ENCODE peak calls at places on chromosomes 6 and 20, in five cellular contexts. One of them, this sample, is unnamed. For H3K36me3 and H3K4me1, the result is how much of the 10 kb centered on the place peaks cover.

GRCh38 chr20:13302647-13303425 is 81.8 kb downstream of the ISM1 start:
- DNase-seq in lung: no peak
- DNase-seq in GM23248: peak
- DNase-seq in lower lobe of right lung: no peak
- DNase-seq in CD8-positive, alpha-beta memory T cell: no peak
- DNase-seq in this sample: peak

GRCh38 chr6:6885521-6886088 is 222.2 kb upstream of the RREB1 start:
- DNase-seq in lung: peak
- DNase-seq in GM23248: no peak
- DNase-seq in lower lobe of right lung: peak
- DNase-seq in CD8-positive, alpha-beta memory T cell: no peak
- DNase-seq in this sample: no peak

GRCh38 chr6:157787080-157787479 is 36.0 kb upstream of the SNX9 start:
- DNase-seq in GM23248: peak
- DNase-seq in CD8-positive, alpha-beta memory T cell: no peak
- DNase-seq in lung: no peak
- DNase-seq in lower lobe of right lung: no peak
- DNase-seq in this sample: no peak

GRCh38 chr6:98824163-98824906 is 10.0 kb upstream of the POU3F2 start:
- DNase-seq in GM23248: no peak
- DNase-seq in lower lobe of right lung: no peak
- DNase-seq in CD8-positive, alpha-beta memory T cell: no peak
- DNase-seq in lung: no peak
- DNase-seq in this sample: no peak

GRCh38 chr20:44785768-44786167 is 24.6 kb downstream of the RIMS4 start:
- DNase-seq in lower lobe of right lung: no peak
- DNase-seq in CD8-positive, alpha-beta memory T cell: no peak
- DNase-seq in lung: no peak
- DNase-seq in GM23248: peak
- DNase-seq in this sample: no peak

GRCh38 chr6:80742481-80742880 is 636.0 kb downstream of the BCKDHB start:
- DNase-seq in lower lobe of right lung: no peak
- DNase-seq in GM23248: peak
- DNase-seq in CD8-positive, alpha-beta memory T cell: no peak
- DNase-seq in lung: no peak
- DNase-seq in this sample: no peak

GRCh38 chr6:147642458-147642857 is 134.0 kb downstream of the SAMD5 start:
- DNase-seq in lung: no peak
- DNase-seq in lower lobe of right lung: no peak
- DNase-seq in GM23248: peak
- DNase-seq in CD8-positive, alpha-beta memory T cell: no peak
- DNase-seq in this sample: no peak

GRCh38 chr20:45340951-45341350 is 7.3 kb downstream of the SDC4 start:
- DNase-seq in GM23248: no peak
- DNase-seq in lung: no peak
- DNase-seq in CD8-positive, alpha-beta memory T cell: no peak
- DNase-seq in lower lobe of right lung: no peak
- DNase-seq in this sample: no peak

GRCh38 chr20:58432190-58432954 is 43.3 kb downstream of the VAPB start:
- DNase-seq in lower lobe of right lung: no peak
- DNase-seq in CD8-positive, alpha-beta memory T cell: no peak
- DNase-seq in lung: no peak
- DNase-seq in GM23248: no peak
- DNase-seq in this sample: no peak

GRCh38 chr6:36566418-36566905 is 19.2 kb upstream of the STK38 start:
- DNase-seq in lung: no peak
- DNase-seq in GM23248: no peak
- DNase-seq in lower lobe of right lung: no peak
- DNase-seq in CD8-positive, alpha-beta memory T cell: no peak
- DNase-seq in this sample: no peak

GRCh38 chr20:5041433-5041832 is 40.1 kb upstream of the SLC23A2 start:
- DNase-seq in lower lobe of right lung: no peak
- DNase-seq in lung: no peak
- DNase-seq in GM23248: peak
- DNase-seq in CD8-positive, alpha-beta memory T cell: no peak
- DNase-seq in this sample: no peak

GRCh38 chr6:3650959-3651697 is 100.4 kb downstream of the PXDC1 start:
- DNase-seq in lower lobe of right lung: no peak
- DNase-seq in CD8-positive, alpha-beta memory T cell: no peak
- DNase-seq in lung: no peak
- DNase-seq in GM23248: no peak
- DNase-seq in this sample: no peak

GRCh38 chr6:125314019-125314581 is 12.3 kb upstream of the HDDC2 start:
- DNase-seq in CD8-positive, alpha-beta memory T cell: no peak
- DNase-seq in lower lobe of right lung: no peak
- DNase-seq in lung: peak
- DNase-seq in GM23248: peak
- DNase-seq in this sample: no peak

GRCh38 chr20:5806457-5807263 is 56.5 kb downstream of the SHLD1 start:
- DNase-seq in GM23248: no peak
- DNase-seq in CD8-positive, alpha-beta memory T cell: no peak
- DNase-seq in lung: no peak
- DNase-seq in lower lobe of right lung: no peak
- DNase-seq in this sample: no peak

GRCh38 chr6:105981002-105981887 is 104.9 kb upstream of the PRDM1 start:
- DNase-seq in lower lobe of right lung: no peak
- DNase-seq in lung: no peak
- DNase-seq in CD8-positive, alpha-beta memory T cell: peak
- DNase-seq in GM23248: peak
- DNase-seq in this sample: peak

GRCh38 chr20:3658708-3659491 is 4.3 kb downstream of the GFRA4 start:
- DNase-seq in lung: no peak
- DNase-seq in GM23248: no peak
- DNase-seq in CD8-positive, alpha-beta memory T cell: no peak
- DNase-seq in lower lobe of right lung: no peak
- DNase-seq in this sample: no peak

GRCh38 chr6:43921548-43922422 is 151.8 kb downstream of the VEGFA start:
- DNase-seq in CD8-positive, alpha-beta memory T cell: no peak
- DNase-seq in lower lobe of right lung: peak
- DNase-seq in GM23248: no peak
- DNase-seq in lung: no peak
- DNase-seq in this sample: no peak

GRCh38 chr6:131937219-131937618 is 14.0 kb downstream of the CCN2 start:
- DNase-seq in lung: no peak
- DNase-seq in CD8-positive, alpha-beta memory T cell: no peak
- DNase-seq in GM23248: peak
- DNase-seq in lower lobe of right lung: no peak
- DNase-seq in this sample: no peak

GRCh38 chr6:54294965-54295532 is 13.2 kb upstream of the TINAG start:
- DNase-seq in lower lobe of right lung: peak
- DNase-seq in GM23248: no peak
- DNase-seq in CD8-positive, alpha-beta memory T cell: no peak
- DNase-seq in lung: no peak
- DNase-seq in this sample: no peak

GRCh38 chr20:11001767-11002540 is 328.2 kb upstream of the JAG1 start:
- DNase-seq in lung: no peak
- DNase-seq in lower lobe of right lung: no peak
- DNase-seq in CD8-positive, alpha-beta memory T cell: no peak
- DNase-seq in GM23248: peak
- DNase-seq in this sample: no peak

GRCh38 chr6:82025271-82025670 is 222.3 kb downstream of the IBTK start:
- DNase-seq in lower lobe of right lung: no peak
- DNase-seq in CD8-positive, alpha-beta memory T cell: no peak
- DNase-seq in GM23248: peak
- DNase-seq in lung: no peak
- DNase-seq in this sample: no peak

GRCh38 chr6:835476-836160 is 142.7 kb upstream of the EXOC2 start:
- DNase-seq in lung: no peak
- DNase-seq in GM23248: no peak
- DNase-seq in lower lobe of right lung: no peak
- DNase-seq in CD8-positive, alpha-beta memory T cell: no peak
- DNase-seq in this sample: no peak

GRCh38 chr20:11992426-11992825 is 74.7 kb downstream of the BTBD3 start:
- DNase-seq in CD8-positive, alpha-beta memory T cell: no peak
- DNase-seq in lower lobe of right lung: no peak
- DNase-seq in lung: no peak
- DNase-seq in GM23248: no peak
- DNase-seq in this sample: no peak

GRCh38 chr6:157741889-157742615 is 81.0 kb upstream of the SNX9 start:
- DNase-seq in lung: no peak
- DNase-seq in CD8-positive, alpha-beta memory T cell: no peak
- DNase-seq in lower lobe of right lung: no peak
- DNase-seq in GM23248: no peak
- DNase-seq in this sample: no peak

GRCh38 chr6:506508-506907 is 115.0 kb downstream of the IRF4 start:
- DNase-seq in lower lobe of right lung: no peak
- DNase-seq in lung: no peak
- DNase-seq in GM23248: no peak
- DNase-seq in CD8-positive, alpha-beta memory T cell: no peak
- DNase-seq in this sample: peak

GRCh38 chr20:35801865-35802264 is 30.1 kb downstream of the PHF20 start:
- DNase-seq in CD8-positive, alpha-beta memory T cell: no peak
- DNase-seq in lower lobe of right lung: no peak
- DNase-seq in lung: no peak
- DNase-seq in GM23248: no peak
- DNase-seq in this sample: no peak

GRCh38 chr6:44147256-44147655 is 11.4 kb upstream of the CAPN11 start:
- DNase-seq in GM23248: no peak
- DNase-seq in lung: no peak
- DNase-seq in lower lobe of right lung: no peak
- DNase-seq in CD8-positive, alpha-beta memory T cell: no peak
- DNase-seq in this sample: no peak

GRCh38 chr20:48421547-48421946 is 406.3 kb downstream of the PREX1 start:
- DNase-seq in CD8-positive, alpha-beta memory T cell: no peak
- DNase-seq in lower lobe of right lung: no peak
- DNase-seq in lung: no peak
- DNase-seq in GM23248: no peak
- DNase-seq in this sample: no peak

GRCh38 chr20:30485331-30486102 is 771.9 kb upstream of the DEFB115 start:
- DNase-seq in CD8-positive, alpha-beta memory T cell: no peak
- DNase-seq in lung: no peak
- DNase-seq in lower lobe of right lung: no peak
- DNase-seq in GM23248: no peak
- DNase-seq in this sample: no peak

GRCh38 chr6:14983599-14984296 is 262.1 kb upstream of the JARID2 start:
- DNase-seq in CD8-positive, alpha-beta memory T cell: no peak
- DNase-seq in GM23248: peak
- DNase-seq in lower lobe of right lung: no peak
- DNase-seq in lung: no peak
- DNase-seq in this sample: no peak

GRCh38 chr6:133128191-133128590 is 113.0 kb upstream of the EYA4 start:
- DNase-seq in CD8-positive, alpha-beta memory T cell: no peak
- DNase-seq in GM23248: peak
- DNase-seq in lower lobe of right lung: no peak
- DNase-seq in lung: no peak
- DNase-seq in this sample: no peak

DNA sequence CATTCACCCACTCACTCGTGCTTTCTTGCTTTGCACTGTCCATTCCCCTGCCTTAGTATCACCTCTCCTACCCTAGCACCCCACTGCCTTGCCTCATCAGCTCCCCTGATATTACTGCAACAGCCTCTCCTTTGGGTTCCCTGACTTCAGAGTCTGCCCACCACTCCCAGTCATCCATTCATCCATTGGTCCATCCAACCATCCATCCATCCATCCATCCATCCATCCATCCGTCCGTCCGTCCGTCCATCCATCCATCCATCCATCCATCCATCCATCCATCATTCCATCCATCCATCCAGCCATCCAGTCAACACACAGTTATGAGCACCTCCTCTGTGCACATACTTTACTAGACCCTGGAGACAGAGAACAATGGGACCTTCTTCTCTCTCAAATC is 22.9 kb upstream of the FAM83D start:
- DNase-seq in lower lobe of right lung: no peak
- DNase-seq in CD8-positive, alpha-beta memory T cell: no peak
- DNase-seq in lung: no peak
- DNase-seq in GM23248: no peak
- DNase-seq in this sample: no peak
- H3K36me3 ChIP-seq in lower lobe of right lung: half or more
- H3K36me3 ChIP-seq in CD8-positive, alpha-beta memory T cell: half or more
- H3K36me3 ChIP-seq in lung: under half
- H3K36me3 ChIP-seq in GM23248: under half
- H3K36me3 ChIP-seq in this sample: half or more

GRCh38 chr6:35487653-35488516 is 9.0 kb downstream of the TEAD3 start:
- DNase-seq in lung: no peak
- DNase-seq in CD8-positive, alpha-beta memory T cell: no peak
- DNase-seq in GM23248: peak
- DNase-seq in lower lobe of right lung: peak
- DNase-seq in this sample: no peak
- H3K4me1 ChIP-seq in lung: under half
- H3K4me1 ChIP-seq in CD8-positive, alpha-beta memory T cell: under half
- H3K4me1 ChIP-seq in GM23248: under half
- H3K4me1 ChIP-seq in lower lobe of right lung: half or more
- H3K4me1 ChIP-seq in this sample: under half

GRCh38 chr20:50348118-50348517 is 157.5 kb downstream of the CEBPB start:
- DNase-seq in lung: no peak
- DNase-seq in CD8-positive, alpha-beta memory T cell: no peak
- DNase-seq in GM23248: no peak
- DNase-seq in lower lobe of right lung: peak
- DNase-seq in this sample: no peak

GRCh38 chr20:50346372-50347347 is 156.0 kb downstream of the CEBPB start:
- DNase-seq in CD8-positive, alpha-beta memory T cell: no peak
- DNase-seq in lung: peak
- DNase-seq in GM23248: peak
- DNase-seq in lower lobe of right lung: peak
- DNase-seq in this sample: no peak

GRCh38 chr20:50350510-50351249 is 159.5 kb upstream of the PTPN1 start:
- DNase-seq in CD8-positive, alpha-beta memory T cell: no peak
- DNase-seq in lower lobe of right lung: no peak
- DNase-seq in lung: no peak
- DNase-seq in GM23248: no peak
- DNase-seq in this sample: no peak

GRCh38 chr20:50345712-50346371 is 155.2 kb downstream of the CEBPB start:
- DNase-seq in GM23248: no peak
- DNase-seq in CD8-positive, alpha-beta memory T cell: no peak
- DNase-seq in lung: no peak
- DNase-seq in lower lobe of right lung: no peak
- DNase-seq in this sample: no peak

GRCh38 chr20:50347568-50347981 is 156.9 kb downstream of the CEBPB start:
- DNase-seq in lung: no peak
- DNase-seq in lower lobe of right lung: no peak
- DNase-seq in GM23248: no peak
- DNase-seq in CD8-positive, alpha-beta memory T cell: no peak
- DNase-seq in this sample: no peak
- H3K36me3 ChIP-seq in lung: under half
- H3K36me3 ChIP-seq in lower lobe of right lung: under half
- H3K36me3 ChIP-seq in GM23248: under half
- H3K36me3 ChIP-seq in CD8-positive, alpha-beta memory T cell: under half
- H3K36me3 ChIP-seq in this sample: under half

GRCh38 chr20:1491891-1492642 is 847 bp upstream of the SIRPB2 start:
- DNase-seq in lung: peak
- DNase-seq in GM23248: no peak
- DNase-seq in CD8-positive, alpha-beta memory T cell: no peak
- DNase-seq in lower lobe of right lung: no peak
- DNase-seq in this sample: no peak

GRCh38 chr20:1491281-1491840 is at the start of gene SIRPB2:
- DNase-seq in CD8-positive, alpha-beta memory T cell: no peak
- DNase-seq in GM23248: no peak
- DNase-seq in lung: peak
- DNase-seq in lower lobe of right lung: peak
- DNase-seq in this sample: no peak

GRCh38 chr20:1490643-1491042 is 577 bp downstream of the SIRPB2 start:
- DNase-seq in lower lobe of right lung: no peak
- DNase-seq in lung: no peak
- DNase-seq in GM23248: no peak
- DNase-seq in CD8-positive, alpha-beta memory T cell: no peak
- DNase-seq in this sample: no peak

GRCh38 chr20:1489328-1489727 is 1.9 kb downstream of the SIRPB2 start:
- DNase-seq in lung: peak
- DNase-seq in CD8-positive, alpha-beta memory T cell: no peak
- DNase-seq in lower lobe of right lung: no peak
- DNase-seq in GM23248: no peak
- DNase-seq in this sample: no peak

GRCh38 chr20:1489764-1490436 is 1.3 kb downstream of the SIRPB2 start:
- DNase-seq in GM23248: peak
- DNase-seq in CD8-positive, alpha-beta memory T cell: no peak
- DNase-seq in lung: peak
- DNase-seq in lower lobe of right lung: no peak
- DNase-seq in this sample: no peak
- H3K4me1 ChIP-seq in GM23248: under half
- H3K4me1 ChIP-seq in CD8-positive, alpha-beta memory T cell: under half
- H3K4me1 ChIP-seq in lung: under half
- H3K4me1 ChIP-seq in lower lobe of right lung: under half
- H3K4me1 ChIP-seq in this sample: under half

This sample was measured in naive thymus-derived CD4-positive, alpha-beta T cell.